ENCODE peak calls at places on chromosomes 3 and 15, in ten cellular contexts. One of them, this sample, is unnamed.

GRCh38 chr3:172341482-172342059 is 106.7 kb downstream of the GHSR start:
- DNase-seq in NT2/D1: peak; percentile 36
- DNase-seq in right lobe of liver: no peak
- DNase-seq in naive thymus-derived CD4-positive, alpha-beta T cell: no peak
- DNase-seq in body of pancreas: no peak
- DNase-seq in aorta: no peak
- DNase-seq in GM06990: peak; percentile 17
- DNase-seq in Peyer's patch: no peak
- DNase-seq in tibial nerve: peak; percentile 52
- DNase-seq in upper lobe of right lung: no peak
- DNase-seq in this sample: no peak

GRCh38 chr3:170180107-170180951 is 1.2 kb downstream of the PHC3 start:
- DNase-seq in NT2/D1: no peak
- DNase-seq in right lobe of liver: no peak
- DNase-seq in naive thymus-derived CD4-positive, alpha-beta T cell: no peak
- DNase-seq in body of pancreas: no peak
- DNase-seq in aorta: no peak
- DNase-seq in GM06990: no peak
- DNase-seq in Peyer's patch: no peak
- DNase-seq in tibial nerve: no peak
- DNase-seq in upper lobe of right lung: no peak
- DNase-seq in this sample: no peak

GRCh38 chr3:23202203-23202920 is 765 bp upstream of the UBE2E2 start:
- DNase-seq in NT2/D1: no peak
- DNase-seq in right lobe of liver: no peak
- DNase-seq in naive thymus-derived CD4-positive, alpha-beta T cell: no peak
- DNase-seq in body of pancreas: peak; percentile 34
- DNase-seq in aorta: no peak
- DNase-seq in GM06990: no peak
- DNase-seq in Peyer's patch: peak; percentile 42
- DNase-seq in tibial nerve: peak; percentile 48
- DNase-seq in upper lobe of right lung: no peak
- DNase-seq in this sample: no peak

GRCh38 chr3:197960694-197961581 is 921 bp downstream of the LMLN start:
- DNase-seq in NT2/D1: no peak
- DNase-seq in right lobe of liver: peak; percentile 25
- DNase-seq in naive thymus-derived CD4-positive, alpha-beta T cell: no peak
- DNase-seq in body of pancreas: no peak
- DNase-seq in aorta: peak; percentile 50
- DNase-seq in GM06990: no peak
- DNase-seq in Peyer's patch: no peak
- DNase-seq in tibial nerve: no peak
- DNase-seq in upper lobe of right lung: no peak
- DNase-seq in this sample: no peak

GRCh38 chr3:50610181-50610971 is 1.2 kb downstream of the CISH start:
- DNase-seq in NT2/D1: no peak
- DNase-seq in right lobe of liver: peak; percentile 69
- DNase-seq in naive thymus-derived CD4-positive, alpha-beta T cell: no peak
- DNase-seq in body of pancreas: peak; percentile 86
- DNase-seq in aorta: no peak
- DNase-seq in GM06990: no peak
- DNase-seq in Peyer's patch: no peak
- DNase-seq in tibial nerve: no peak
- DNase-seq in upper lobe of right lung: peak; percentile 84
- DNase-seq in this sample: peak; percentile 74

GRCh38 chr3:27943106-27943505 is 221.0 kb upstream of the EOMES start:
- DNase-seq in NT2/D1: peak; percentile 6
- DNase-seq in right lobe of liver: no peak
- DNase-seq in naive thymus-derived CD4-positive, alpha-beta T cell: no peak
- DNase-seq in body of pancreas: peak; percentile 12
- DNase-seq in aorta: no peak
- DNase-seq in GM06990: no peak
- DNase-seq in Peyer's patch: no peak
- DNase-seq in tibial nerve: no peak
- DNase-seq in upper lobe of right lung: no peak
- DNase-seq in this sample: no peak

GRCh38 chr3:62521464-62522105 is 148.2 kb upstream of the FEZF2 start:
- DNase-seq in NT2/D1: no peak
- DNase-seq in right lobe of liver: no peak
- DNase-seq in naive thymus-derived CD4-positive, alpha-beta T cell: no peak
- DNase-seq in body of pancreas: no peak
- DNase-seq in aorta: no peak
- DNase-seq in GM06990: no peak
- DNase-seq in Peyer's patch: no peak
- DNase-seq in tibial nerve: no peak
- DNase-seq in upper lobe of right lung: no peak
- DNase-seq in this sample: no peak

GRCh38 chr3:195263925-195264575 is 6.9 kb downstream of the XXYLT1 start:
- DNase-seq in NT2/D1: no peak
- DNase-seq in right lobe of liver: no peak
- DNase-seq in naive thymus-derived CD4-positive, alpha-beta T cell: no peak
- DNase-seq in body of pancreas: no peak
- DNase-seq in aorta: no peak
- DNase-seq in GM06990: no peak
- DNase-seq in Peyer's patch: no peak
- DNase-seq in tibial nerve: no peak
- DNase-seq in upper lobe of right lung: no peak
- DNase-seq in this sample: no peak

GRCh38 chr15:41971089-41971892 is 1.1 kb downstream of the EHD4 start:
- DNase-seq in NT2/D1: no peak
- DNase-seq in right lobe of liver: peak; percentile 73
- DNase-seq in naive thymus-derived CD4-positive, alpha-beta T cell: peak; percentile 41
- DNase-seq in body of pancreas: peak; percentile 76
- DNase-seq in aorta: peak; percentile 80
- DNase-seq in GM06990: peak; percentile 73
- DNase-seq in Peyer's patch: peak; percentile 69
- DNase-seq in tibial nerve: peak; percentile 43
- DNase-seq in upper lobe of right lung: peak; percentile 77
- DNase-seq in this sample: peak; percentile 78

GRCh38 chr15:31510003-31510402 is 183.4 kb downstream of the KLF13 start:
- DNase-seq in NT2/D1: no peak
- DNase-seq in right lobe of liver: no peak
- DNase-seq in naive thymus-derived CD4-positive, alpha-beta T cell: no peak
- DNase-seq in body of pancreas: no peak
- DNase-seq in aorta: no peak
- DNase-seq in GM06990: no peak
- DNase-seq in Peyer's patch: no peak
- DNase-seq in tibial nerve: peak; percentile 4
- DNase-seq in upper lobe of right lung: no peak
- DNase-seq in this sample: no peak

GRCh38 chr15:45732544-45733130 is 97.8 kb downstream of the SQOR start:
- DNase-seq in NT2/D1: no peak
- DNase-seq in right lobe of liver: peak; percentile 23
- DNase-seq in naive thymus-derived CD4-positive, alpha-beta T cell: no peak
- DNase-seq in body of pancreas: no peak
- DNase-seq in aorta: no peak
- DNase-seq in GM06990: no peak
- DNase-seq in Peyer's patch: no peak
- DNase-seq in tibial nerve: no peak
- DNase-seq in upper lobe of right lung: no peak
- DNase-seq in this sample: no peak

GRCh38 chr3:10137178-10137577 is 4.4 kb upstream of the VHL start:
- DNase-seq in NT2/D1: no peak
- DNase-seq in right lobe of liver: no peak
- DNase-seq in naive thymus-derived CD4-positive, alpha-beta T cell: no peak
- DNase-seq in body of pancreas: no peak
- DNase-seq in aorta: no peak
- DNase-seq in GM06990: no peak
- DNase-seq in Peyer's patch: no peak
- DNase-seq in tibial nerve: no peak
- DNase-seq in upper lobe of right lung: no peak
- DNase-seq in this sample: no peak

GRCh38 chr3:105523496-105523895 is 156.8 kb downstream of the ALCAM start:
- DNase-seq in NT2/D1: no peak
- DNase-seq in right lobe of liver: no peak
- DNase-seq in naive thymus-derived CD4-positive, alpha-beta T cell: no peak
- DNase-seq in body of pancreas: no peak
- DNase-seq in aorta: no peak
- DNase-seq in GM06990: no peak
- DNase-seq in Peyer's patch: no peak
- DNase-seq in tibial nerve: no peak
- DNase-seq in upper lobe of right lung: no peak
- DNase-seq in this sample: no peak

GRCh38 chr3:13235079-13235478 is 161.8 kb upstream of the IQSEC1 start:
- DNase-seq in NT2/D1: no peak
- DNase-seq in right lobe of liver: no peak
- DNase-seq in naive thymus-derived CD4-positive, alpha-beta T cell: no peak
- DNase-seq in body of pancreas: no peak
- DNase-seq in aorta: no peak
- DNase-seq in GM06990: peak; percentile 51
- DNase-seq in Peyer's patch: peak; percentile 49
- DNase-seq in tibial nerve: no peak
- DNase-seq in upper lobe of right lung: no peak
- DNase-seq in this sample: no peak

GRCh38 chr15:71612066-71612715 is 198.2 kb upstream of the NR2E3 start:
- DNase-seq in NT2/D1: peak; percentile 57
- DNase-seq in right lobe of liver: no peak
- DNase-seq in naive thymus-derived CD4-positive, alpha-beta T cell: no peak
- DNase-seq in body of pancreas: no peak
- DNase-seq in aorta: no peak
- DNase-seq in GM06990: no peak
- DNase-seq in Peyer's patch: no peak
- DNase-seq in tibial nerve: peak; percentile 89
- DNase-seq in upper lobe of right lung: no peak
- DNase-seq in this sample: no peak

GRCh38 chr3:194125474-194125873 is 10.5 kb upstream of the HES1 start:
- DNase-seq in NT2/D1: no peak
- DNase-seq in right lobe of liver: no peak
- DNase-seq in naive thymus-derived CD4-positive, alpha-beta T cell: no peak
- DNase-seq in body of pancreas: no peak
- DNase-seq in aorta: no peak
- DNase-seq in GM06990: no peak
- DNase-seq in Peyer's patch: no peak
- DNase-seq in tibial nerve: no peak
- DNase-seq in upper lobe of right lung: no peak
- DNase-seq in this sample: no peak

GRCh38 chr15:45869034-45869668 is 234.3 kb downstream of the SQOR start:
- DNase-seq in NT2/D1: no peak
- DNase-seq in right lobe of liver: no peak
- DNase-seq in naive thymus-derived CD4-positive, alpha-beta T cell: no peak
- DNase-seq in body of pancreas: no peak
- DNase-seq in aorta: no peak
- DNase-seq in GM06990: no peak
- DNase-seq in Peyer's patch: no peak
- DNase-seq in tibial nerve: no peak
- DNase-seq in upper lobe of right lung: no peak
- DNase-seq in this sample: no peak

GRCh38 chr15:31525296-31525695 is 198.7 kb downstream of the KLF13 start:
- DNase-seq in NT2/D1: no peak
- DNase-seq in right lobe of liver: no peak
- DNase-seq in naive thymus-derived CD4-positive, alpha-beta T cell: no peak
- DNase-seq in body of pancreas: no peak
- DNase-seq in aorta: no peak
- DNase-seq in GM06990: no peak
- DNase-seq in Peyer's patch: no peak
- DNase-seq in tibial nerve: no peak
- DNase-seq in upper lobe of right lung: no peak
- DNase-seq in this sample: no peak

DNA sequence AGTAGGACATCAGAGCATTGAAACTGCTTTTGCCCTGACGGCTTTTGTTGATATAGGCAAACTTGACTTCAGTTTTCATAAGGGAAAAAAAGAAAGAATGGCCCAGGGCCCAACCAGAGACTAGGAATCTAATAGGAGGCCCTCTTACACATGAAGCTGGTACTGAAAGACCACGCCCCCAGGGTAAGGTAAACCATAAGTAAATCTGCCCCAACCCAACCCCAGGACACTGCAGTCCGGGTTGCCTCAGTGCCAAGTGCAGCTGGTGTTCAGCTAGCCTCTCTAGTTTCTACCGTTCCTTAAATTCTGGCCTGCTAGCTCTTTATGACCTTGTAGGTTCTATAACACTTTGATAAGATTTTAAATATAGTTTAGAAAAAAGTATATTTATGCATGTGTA is 136.7 kb downstream of the AQP9 start:
- DNase-seq in NT2/D1: no peak
- DNase-seq in right lobe of liver: no peak
- DNase-seq in naive thymus-derived CD4-positive, alpha-beta T cell: no peak
- DNase-seq in body of pancreas: no peak
- DNase-seq in aorta: no peak
- DNase-seq in GM06990: no peak
- DNase-seq in Peyer's patch: no peak
- DNase-seq in tibial nerve: no peak
- DNase-seq in upper lobe of right lung: no peak
- DNase-seq in this sample: no peak
- H3K4me3 ChIP-seq in NT2/D1: no peak overlapping the region
- H3K4me3 ChIP-seq in right lobe of liver: no peak overlapping the region
- H3K4me3 ChIP-seq in naive thymus-derived CD4-positive, alpha-beta T cell: no peak overlapping the region
- H3K4me3 ChIP-seq in body of pancreas: no peak overlapping the region
- H3K4me3 ChIP-seq in aorta: no peak overlapping the region
- H3K4me3 ChIP-seq in GM06990: no peak overlapping the region
- H3K4me3 ChIP-seq in Peyer's patch: no peak overlapping the region
- H3K4me3 ChIP-seq in tibial nerve: no peak overlapping the region
- H3K4me3 ChIP-seq in upper lobe of right lung: no peak overlapping the region
- H3K4me3 ChIP-seq in this sample: no peak overlapping the region

GRCh38 chr15:88775776-88776175 is 27.5 kb upstream of the ACAN start:
- DNase-seq in NT2/D1: no peak
- DNase-seq in right lobe of liver: no peak
- DNase-seq in naive thymus-derived CD4-positive, alpha-beta T cell: no peak
- DNase-seq in body of pancreas: no peak
- DNase-seq in aorta: no peak
- DNase-seq in GM06990: no peak
- DNase-seq in Peyer's patch: no peak
- DNase-seq in tibial nerve: no peak
- DNase-seq in upper lobe of right lung: no peak
- DNase-seq in this sample: no peak
- H3K4me3 ChIP-seq in NT2/D1: no peak overlapping the region
- H3K4me3 ChIP-seq in right lobe of liver: no peak overlapping the region
- H3K4me3 ChIP-seq in naive thymus-derived CD4-positive, alpha-beta T cell: no peak overlapping the region
- H3K4me3 ChIP-seq in body of pancreas: no peak overlapping the region
- H3K4me3 ChIP-seq in aorta: no peak overlapping the region
- H3K4me3 ChIP-seq in GM06990: no peak overlapping the region
- H3K4me3 ChIP-seq in Peyer's patch: no peak overlapping the region
- H3K4me3 ChIP-seq in tibial nerve: no peak overlapping the region
- H3K4me3 ChIP-seq in upper lobe of right lung: no peak overlapping the region
- H3K4me3 ChIP-seq in this sample: no peak overlapping the region

GRCh38 chr15:66702770-66703539 is 919 bp downstream of the SMAD6 start:
- DNase-seq in NT2/D1: no peak
- DNase-seq in right lobe of liver: peak; percentile 52
- DNase-seq in naive thymus-derived CD4-positive, alpha-beta T cell: peak; percentile 25
- DNase-seq in body of pancreas: peak; percentile 37
- DNase-seq in aorta: no peak
- DNase-seq in GM06990: peak; percentile 24
- DNase-seq in Peyer's patch: no peak
- DNase-seq in tibial nerve: no peak
- DNase-seq in upper lobe of right lung: peak; percentile 74
- DNase-seq in this sample: peak; percentile 59
- H3K4me3 ChIP-seq in NT2/D1: peak overlapping the region; percentile 82
- H3K4me3 ChIP-seq in right lobe of liver: peak overlapping the region; percentile 68
- H3K4me3 ChIP-seq in naive thymus-derived CD4-positive, alpha-beta T cell: peak overlapping the region; percentile 76
- H3K4me3 ChIP-seq in body of pancreas: peak overlapping the region; percentile 57
- H3K4me3 ChIP-seq in aorta: peak overlapping the region; percentile 96
- H3K4me3 ChIP-seq in GM06990: peak overlapping the region; percentile 16
- H3K4me3 ChIP-seq in Peyer's patch: peak overlapping the region; percentile 61
- H3K4me3 ChIP-seq in tibial nerve: peak overlapping the region; percentile 84
- H3K4me3 ChIP-seq in upper lobe of right lung: peak overlapping the region; percentile 60
- H3K4me3 ChIP-seq in this sample: peak overlapping the region; percentile 83

DNA sequence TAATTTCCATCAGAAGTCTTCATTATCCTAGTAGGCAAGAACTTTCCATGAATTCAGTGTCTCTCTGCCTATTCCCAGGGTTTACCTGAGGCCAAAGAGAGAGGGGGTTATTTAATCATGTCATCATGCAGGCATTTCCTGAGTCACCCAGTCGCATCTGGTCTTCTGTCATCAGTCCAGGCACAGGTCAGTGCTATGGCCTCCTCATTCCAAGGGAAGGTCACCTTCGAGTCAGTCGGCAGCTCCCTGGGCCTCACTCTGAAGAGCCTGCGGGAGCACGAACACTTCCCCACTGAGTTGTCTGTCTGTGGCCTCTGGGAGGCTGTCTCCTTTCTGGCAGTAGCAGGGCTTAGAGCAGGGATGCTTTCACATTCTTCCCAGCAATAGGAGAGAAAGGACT is 26.2 kb upstream of the LRTM1 start:
- DNase-seq in NT2/D1: no peak
- DNase-seq in right lobe of liver: no peak
- DNase-seq in naive thymus-derived CD4-positive, alpha-beta T cell: no peak
- DNase-seq in body of pancreas: no peak
- DNase-seq in aorta: no peak
- DNase-seq in GM06990: no peak
- DNase-seq in Peyer's patch: no peak
- DNase-seq in tibial nerve: no peak
- DNase-seq in upper lobe of right lung: no peak
- DNase-seq in this sample: no peak
- H3K4me3 ChIP-seq in NT2/D1: no peak overlapping the region
- H3K4me3 ChIP-seq in right lobe of liver: no peak overlapping the region
- H3K4me3 ChIP-seq in naive thymus-derived CD4-positive, alpha-beta T cell: no peak overlapping the region
- H3K4me3 ChIP-seq in body of pancreas: no peak overlapping the region
- H3K4me3 ChIP-seq in aorta: no peak overlapping the region
- H3K4me3 ChIP-seq in GM06990: no peak overlapping the region
- H3K4me3 ChIP-seq in Peyer's patch: no peak overlapping the region
- H3K4me3 ChIP-seq in tibial nerve: no peak overlapping the region
- H3K4me3 ChIP-seq in upper lobe of right lung: no peak overlapping the region
- H3K4me3 ChIP-seq in this sample: no peak overlapping the region

This sample was measured in lower lobe of right lung.